ENCODE peak calls at places on chromosome 9, in eight cellular contexts. One of them, this sample, is unnamed.

GRCh38 chr9:93336720-93337119 is 114.8 kb upstream of the FAM120A start:
- DNase-seq in cardiac muscle cell: no peak
- DNase-seq in breast epithelium: no peak
- DNase-seq in coronary artery: no peak
- DNase-seq in K562: no peak
- DNase-seq in fibroblast of pulmonary artery: no peak
- DNase-seq in epithelial cell of esophagus: no peak
- DNase-seq in fibroblast of lung: no peak
- DNase-seq in this sample: no peak

GRCh38 chr9:37031902-37032301 is 2.2 kb downstream of the PAX5 start:
- DNase-seq in breast epithelium: no peak
- DNase-seq in epithelial cell of esophagus: no peak
- DNase-seq in cardiac muscle cell: no peak
- DNase-seq in fibroblast of lung: no peak
- DNase-seq in K562: no peak
- DNase-seq in coronary artery: no peak
- DNase-seq in fibroblast of pulmonary artery: no peak
- DNase-seq in this sample: no peak

GRCh38 chr9:2496934-2497333 is 124.7 kb upstream of the VLDLR start:
- DNase-seq in fibroblast of lung: peak
- DNase-seq in coronary artery: no peak
- DNase-seq in breast epithelium: no peak
- DNase-seq in fibroblast of pulmonary artery: no peak
- DNase-seq in cardiac muscle cell: no peak
- DNase-seq in epithelial cell of esophagus: no peak
- DNase-seq in K562: no peak
- DNase-seq in this sample: no peak

GRCh38 chr9:89799221-89799620 is 194.4 kb downstream of the GADD45G start:
- DNase-seq in coronary artery: peak
- DNase-seq in fibroblast of pulmonary artery: no peak
- DNase-seq in breast epithelium: no peak
- DNase-seq in fibroblast of lung: no peak
- DNase-seq in cardiac muscle cell: no peak
- DNase-seq in K562: no peak
- DNase-seq in epithelial cell of esophagus: no peak
- DNase-seq in this sample: no peak

GRCh38 chr9:33939924-33940874 is 108.5 kb downstream of the UBAP2 start:
- DNase-seq in K562: no peak
- DNase-seq in fibroblast of pulmonary artery: peak
- DNase-seq in epithelial cell of esophagus: no peak
- DNase-seq in breast epithelium: no peak
- DNase-seq in cardiac muscle cell: no peak
- DNase-seq in fibroblast of lung: no peak
- DNase-seq in coronary artery: no peak
- DNase-seq in this sample: no peak

GRCh38 chr9:3576358-3576757 is 50.6 kb upstream of the RFX3 start:
- DNase-seq in cardiac muscle cell: no peak
- DNase-seq in K562: no peak
- DNase-seq in breast epithelium: no peak
- DNase-seq in coronary artery: no peak
- DNase-seq in fibroblast of pulmonary artery: no peak
- DNase-seq in fibroblast of lung: no peak
- DNase-seq in epithelial cell of esophagus: no peak
- DNase-seq in this sample: no peak

GRCh38 chr9:135803441-135803840 is 101.5 kb downstream of the KCNT1 start:
- DNase-seq in fibroblast of lung: no peak
- DNase-seq in epithelial cell of esophagus: no peak
- DNase-seq in cardiac muscle cell: no peak
- DNase-seq in breast epithelium: no peak
- DNase-seq in K562: no peak
- DNase-seq in fibroblast of pulmonary artery: no peak
- DNase-seq in coronary artery: no peak
- DNase-seq in this sample: no peak

GRCh38 chr9:106072421-106072820 is 378.1 kb downstream of the TMEM38B start:
- DNase-seq in cardiac muscle cell: peak
- DNase-seq in epithelial cell of esophagus: no peak
- DNase-seq in fibroblast of lung: peak
- DNase-seq in fibroblast of pulmonary artery: no peak
- DNase-seq in breast epithelium: no peak
- DNase-seq in coronary artery: no peak
- DNase-seq in K562: no peak
- DNase-seq in this sample: peak

GRCh38 chr9:113798062-113799030 is 77.8 kb upstream of the ZNF618 start:
- DNase-seq in breast epithelium: no peak
- DNase-seq in coronary artery: no peak
- DNase-seq in fibroblast of lung: no peak
- DNase-seq in epithelial cell of esophagus: no peak
- DNase-seq in fibroblast of pulmonary artery: no peak
- DNase-seq in cardiac muscle cell: no peak
- DNase-seq in K562: no peak
- DNase-seq in this sample: no peak

GRCh38 chr9:27152398-27152715 is 43.3 kb downstream of the TEK start:
- DNase-seq in breast epithelium: no peak
- DNase-seq in fibroblast of lung: no peak
- DNase-seq in fibroblast of pulmonary artery: no peak
- DNase-seq in cardiac muscle cell: no peak
- DNase-seq in coronary artery: no peak
- DNase-seq in K562: no peak
- DNase-seq in epithelial cell of esophagus: no peak
- DNase-seq in this sample: no peak

GRCh38 chr9:133707065-133707760 is 30.9 kb downstream of the SARDH start:
- DNase-seq in fibroblast of lung: peak
- DNase-seq in cardiac muscle cell: no peak
- DNase-seq in K562: no peak
- DNase-seq in epithelial cell of esophagus: peak
- DNase-seq in fibroblast of pulmonary artery: peak
- DNase-seq in breast epithelium: no peak
- DNase-seq in coronary artery: no peak
- DNase-seq in this sample: no peak

GRCh38 chr9:70519912-70520724 is 105.7 kb upstream of the KLF9 start:
- DNase-seq in breast epithelium: no peak
- DNase-seq in fibroblast of pulmonary artery: no peak
- DNase-seq in epithelial cell of esophagus: no peak
- DNase-seq in coronary artery: no peak
- DNase-seq in fibroblast of lung: no peak
- DNase-seq in cardiac muscle cell: no peak
- DNase-seq in K562: no peak
- DNase-seq in this sample: no peak

GRCh38 chr9:35774907-35775635 is 16.3 kb upstream of the NPR2 start:
- DNase-seq in fibroblast of lung: no peak
- DNase-seq in K562: peak
- DNase-seq in epithelial cell of esophagus: no peak
- DNase-seq in coronary artery: no peak
- DNase-seq in fibroblast of pulmonary artery: peak
- DNase-seq in cardiac muscle cell: no peak
- DNase-seq in breast epithelium: no peak
- DNase-seq in this sample: no peak

GRCh38 chr9:17082343-17082742 is 52.5 kb upstream of the CNTLN start:
- DNase-seq in coronary artery: no peak
- DNase-seq in breast epithelium: no peak
- DNase-seq in fibroblast of pulmonary artery: peak
- DNase-seq in cardiac muscle cell: peak
- DNase-seq in K562: no peak
- DNase-seq in epithelial cell of esophagus: no peak
- DNase-seq in fibroblast of lung: peak
- DNase-seq in this sample: peak

GRCh38 chr9:23537192-23538059 is 288.6 kb downstream of the ELAVL2 start:
- DNase-seq in cardiac muscle cell: no peak
- DNase-seq in fibroblast of lung: no peak
- DNase-seq in breast epithelium: no peak
- DNase-seq in fibroblast of pulmonary artery: no peak
- DNase-seq in coronary artery: no peak
- DNase-seq in K562: no peak
- DNase-seq in epithelial cell of esophagus: no peak
- DNase-seq in this sample: no peak

GRCh38 chr9:134716067-134716466 is 74.5 kb downstream of the COL5A1 start:
- DNase-seq in breast epithelium: no peak
- DNase-seq in fibroblast of pulmonary artery: no peak
- DNase-seq in epithelial cell of esophagus: no peak
- DNase-seq in coronary artery: no peak
- DNase-seq in K562: no peak
- DNase-seq in fibroblast of lung: no peak
- DNase-seq in cardiac muscle cell: no peak
- DNase-seq in this sample: no peak

GRCh38 chr9:70924380-70924779 is 197.0 kb downstream of the TRPM3 start:
- DNase-seq in fibroblast of lung: peak
- DNase-seq in breast epithelium: no peak
- DNase-seq in cardiac muscle cell: no peak
- DNase-seq in epithelial cell of esophagus: peak
- DNase-seq in K562: no peak
- DNase-seq in coronary artery: no peak
- DNase-seq in fibroblast of pulmonary artery: peak
- DNase-seq in this sample: peak

GRCh38 chr9:137087409-137087925 is 682 bp downstream of the MAN1B1 start:
- DNase-seq in epithelial cell of esophagus: no peak
- DNase-seq in fibroblast of lung: no peak
- DNase-seq in fibroblast of pulmonary artery: no peak
- DNase-seq in breast epithelium: no peak
- DNase-seq in cardiac muscle cell: no peak
- DNase-seq in coronary artery: no peak
- DNase-seq in K562: peak
- DNase-seq in this sample: no peak

GRCh38 chr9:36575411-36575882 is 2.8 kb downstream of the MELK start:
- DNase-seq in breast epithelium: no peak
- DNase-seq in fibroblast of lung: peak
- DNase-seq in coronary artery: no peak
- DNase-seq in epithelial cell of esophagus: peak
- DNase-seq in K562: no peak
- DNase-seq in fibroblast of pulmonary artery: peak
- DNase-seq in cardiac muscle cell: no peak
- DNase-seq in this sample: peak

GRCh38 chr9:70283848-70284247 is 25.1 kb downstream of the SMC5 start:
- DNase-seq in fibroblast of lung: no peak
- DNase-seq in epithelial cell of esophagus: no peak
- DNase-seq in K562: no peak
- DNase-seq in cardiac muscle cell: no peak
- DNase-seq in breast epithelium: no peak
- DNase-seq in coronary artery: no peak
- DNase-seq in fibroblast of pulmonary artery: no peak
- DNase-seq in this sample: no peak

GRCh38 chr9:72807765-72808445 is 144.9 kb downstream of the ALDH1A1 start:
- DNase-seq in fibroblast of lung: no peak
- DNase-seq in epithelial cell of esophagus: peak
- DNase-seq in fibroblast of pulmonary artery: peak
- DNase-seq in coronary artery: no peak
- DNase-seq in K562: peak
- DNase-seq in breast epithelium: no peak
- DNase-seq in cardiac muscle cell: no peak
- DNase-seq in this sample: no peak

GRCh38 chr9:83334320-83334719 is 203.9 kb downstream of the FRMD3 start:
- DNase-seq in K562: peak
- DNase-seq in cardiac muscle cell: peak
- DNase-seq in coronary artery: peak
- DNase-seq in breast epithelium: peak
- DNase-seq in epithelial cell of esophagus: peak
- DNase-seq in fibroblast of pulmonary artery: peak
- DNase-seq in fibroblast of lung: peak
- DNase-seq in this sample: peak

GRCh38 chr9:104850771-104851170 is 77.2 kb downstream of the ABCA1 start:
- DNase-seq in breast epithelium: no peak
- DNase-seq in coronary artery: no peak
- DNase-seq in K562: no peak
- DNase-seq in fibroblast of pulmonary artery: no peak
- DNase-seq in fibroblast of lung: peak
- DNase-seq in cardiac muscle cell: no peak
- DNase-seq in epithelial cell of esophagus: peak
- DNase-seq in this sample: no peak

GRCh38 chr9:99824378-99825157 is 2.9 kb downstream of the NR4A3 start:
- DNase-seq in fibroblast of pulmonary artery: peak
- DNase-seq in cardiac muscle cell: peak
- DNase-seq in epithelial cell of esophagus: peak
- DNase-seq in breast epithelium: no peak
- DNase-seq in coronary artery: peak
- DNase-seq in K562: peak
- DNase-seq in fibroblast of lung: peak
- DNase-seq in this sample: peak
- TF ChIP-seq CTCF in fibroblast of pulmonary artery: peak
- TF ChIP-seq CTCF in cardiac muscle cell: peak
- TF ChIP-seq CTCF in epithelial cell of esophagus: peak
- TF ChIP-seq CTCF in breast epithelium: no peak
- TF ChIP-seq CTCF in coronary artery: peak
- TF ChIP-seq CTCF in K562: peak
- TF ChIP-seq CTCF in fibroblast of lung: peak
- TF ChIP-seq CTCF in this sample: peak

GRCh38 chr9:81499021-81499454 is 190.3 kb downstream of the TLE1 start:
- DNase-seq in epithelial cell of esophagus: peak
- DNase-seq in fibroblast of lung: peak
- DNase-seq in cardiac muscle cell: no peak
- DNase-seq in fibroblast of pulmonary artery: peak
- DNase-seq in coronary artery: no peak
- DNase-seq in K562: no peak
- DNase-seq in breast epithelium: no peak
- DNase-seq in this sample: peak
- H3K4me3 ChIP-seq in epithelial cell of esophagus: no peak
- H3K4me3 ChIP-seq in fibroblast of lung: peak
- H3K4me3 ChIP-seq in cardiac muscle cell: no peak
- H3K4me3 ChIP-seq in fibroblast of pulmonary artery: no peak
- H3K4me3 ChIP-seq in coronary artery: peak
- H3K4me3 ChIP-seq in K562: no peak
- H3K4me3 ChIP-seq in breast epithelium: no peak
- H3K4me3 ChIP-seq in this sample: no peak

GRCh38 chr9:121783523-121784507 is 132.4 kb downstream of the DAB2IP start:
- DNase-seq in epithelial cell of esophagus: no peak
- DNase-seq in coronary artery: no peak
- DNase-seq in fibroblast of lung: no peak
- DNase-seq in fibroblast of pulmonary artery: no peak
- DNase-seq in K562: no peak
- DNase-seq in cardiac muscle cell: no peak
- DNase-seq in breast epithelium: no peak
- DNase-seq in this sample: no peak

GRCh38 chr9:121785673-121786542 is 134.5 kb downstream of the DAB2IP start:
- DNase-seq in coronary artery: no peak
- DNase-seq in K562: no peak
- DNase-seq in fibroblast of lung: no peak
- DNase-seq in epithelial cell of esophagus: no peak
- DNase-seq in fibroblast of pulmonary artery: no peak
- DNase-seq in cardiac muscle cell: no peak
- DNase-seq in breast epithelium: no peak
- DNase-seq in this sample: no peak

GRCh38 chr9:121786543-121786948 is 135.1 kb downstream of the DAB2IP start:
- DNase-seq in fibroblast of pulmonary artery: no peak
- DNase-seq in fibroblast of lung: no peak
- DNase-seq in cardiac muscle cell: no peak
- DNase-seq in coronary artery: no peak
- DNase-seq in K562: no peak
- DNase-seq in breast epithelium: no peak
- DNase-seq in epithelial cell of esophagus: no peak
- DNase-seq in this sample: no peak

GRCh38 chr9:121783126-121783522 is 131.7 kb downstream of the DAB2IP start:
- DNase-seq in coronary artery: no peak
- DNase-seq in cardiac muscle cell: no peak
- DNase-seq in breast epithelium: no peak
- DNase-seq in fibroblast of pulmonary artery: no peak
- DNase-seq in fibroblast of lung: no peak
- DNase-seq in epithelial cell of esophagus: no peak
- DNase-seq in K562: no peak
- DNase-seq in this sample: no peak

GRCh38 chr9:121784706-121785426 is 133.4 kb downstream of the DAB2IP start:
- DNase-seq in breast epithelium: no peak
- DNase-seq in cardiac muscle cell: no peak
- DNase-seq in coronary artery: no peak
- DNase-seq in K562: no peak
- DNase-seq in epithelial cell of esophagus: no peak
- DNase-seq in fibroblast of lung: no peak
- DNase-seq in fibroblast of pulmonary artery: no peak
- DNase-seq in this sample: peak
- TF ChIP-seq CTCF in breast epithelium: no peak
- TF ChIP-seq CTCF in cardiac muscle cell: no peak
- TF ChIP-seq CTCF in coronary artery: no peak
- TF ChIP-seq CTCF in K562: no peak
- TF ChIP-seq CTCF in epithelial cell of esophagus: no peak
- TF ChIP-seq CTCF in fibroblast of lung: no peak
- TF ChIP-seq CTCF in fibroblast of pulmonary artery: no peak
- TF ChIP-seq CTCF in this sample: peak

GRCh38 chr9:97695390-97695789 is 1.8 kb downstream of the XPA start:
- DNase-seq in breast epithelium: no peak
- DNase-seq in coronary artery: no peak
- DNase-seq in fibroblast of lung: no peak
- DNase-seq in K562: peak
- DNase-seq in cardiac muscle cell: no peak
- DNase-seq in fibroblast of pulmonary artery: no peak
- DNase-seq in epithelial cell of esophagus: no peak
- DNase-seq in this sample: no peak
- H3K4me3 ChIP-seq in breast epithelium: no peak
- H3K4me3 ChIP-seq in coronary artery: peak
- H3K4me3 ChIP-seq in fibroblast of lung: peak
- H3K4me3 ChIP-seq in K562: peak
- H3K4me3 ChIP-seq in cardiac muscle cell: no peak
- H3K4me3 ChIP-seq in fibroblast of pulmonary artery: peak
- H3K4me3 ChIP-seq in epithelial cell of esophagus: peak
- H3K4me3 ChIP-seq in this sample: no peak

This sample was measured in astrocyte of the spinal cord.